ENCODE peak calls at places on chromosomes 6 and 20, in six cellular contexts. L is HCT116, U is upper lobe of left lung, A is K562, H is body of pancreas, P is HepG2. C is an unnamed sample.

GRCh38 chr6:7991992-7992815 is 72.0 kb downstream of the BLOC1S5 start:
- ATAC-seq in L (peak), U (peak), A (peak), H (peak), P (peak), C (peak)

GRCh38 chr20:33703498-33704137 is 16.5 kb downstream of the PXMP4 start:
- ATAC-seq in L (no peak), U (no peak), A (no peak), H (no peak), P (no peak), C (no peak)

GRCh38 chr20:19713851-19714716 is 44.0 kb upstream of the RIN2 start:
- ATAC-seq in L (no peak), U (no peak), A (no peak), H (no peak), P (peak), C (no peak)

GRCh38 chr6:15841937-15842698 is 179.3 kb upstream of the DTNBP1 start:
- ATAC-seq in L (no peak), U (peak), A (no peak), H (peak), P (no peak), C (peak)

GRCh38 chr6:50959081-50959641 is 140.5 kb downstream of the TFAP2B start:
- ATAC-seq in L (no peak), U (no peak), A (peak), H (no peak), P (no peak), C (no peak)

GRCh38 chr20:57020364-57020763 is 246.1 kb downstream of the BMP7 start:
- ATAC-seq in L (no peak), U (no peak), A (no peak), H (no peak), P (no peak), C (no peak)

GRCh38 chr6:28525496-28526039 is at the start of gene GPX5:
- ATAC-seq in L (no peak), U (no peak), A (peak), H (no peak), P (no peak), C (no peak)

GRCh38 chr6:76867182-76867581 is 596.1 kb downstream of the HTR1B start:
- ATAC-seq in L (no peak), U (no peak), A (no peak), H (no peak), P (no peak), C (no peak)

GRCh38 chr6:14550410-14550809 is 432.8 kb downstream of the CD83 start:
- ATAC-seq in L (no peak), U (no peak), A (no peak), H (no peak), P (no peak), C (no peak)

GRCh38 chr6:14550817-14551216 is 433.2 kb downstream of the CD83 start:
- ATAC-seq in L (no peak), U (no peak), A (no peak), H (peak), P (no peak), C (peak)

GRCh38 chr6:14549871-14550270 is 432.3 kb downstream of the CD83 start:
- ATAC-seq in L (no peak), U (no peak), A (no peak), H (no peak), P (no peak), C (no peak)

GRCh38 chr6:14547284-14548001 is 429.9 kb downstream of the CD83 start:
- ATAC-seq in L (no peak), U (peak), A (no peak), H (no peak), P (no peak), C (no peak)

GRCh38 chr6:14549319-14549770 is 431.8 kb downstream of the CD83 start:
- ATAC-seq in L (no peak), U (no peak), A (no peak), H (no peak), P (peak), C (no peak)
- TF ChIP-seq POLR2A in L (no peak), U (no peak), A (no peak), H (no peak), P (no peak), C (no peak)

GRCh38 chr6:55450007-55450406 is 122.7 kb downstream of the GFRAL start:
- ATAC-seq in L (no peak), U (no peak), A (no peak), H (no peak), P (no peak), C (no peak)

GRCh38 chr6:55449219-55449618 is 122.0 kb downstream of the GFRAL start:
- ATAC-seq in L (peak), U (no peak), A (no peak), H (no peak), P (no peak), C (no peak)

GRCh38 chr6:55448446-55448845 is 121.2 kb downstream of the GFRAL start:
- ATAC-seq in L (no peak), U (no peak), A (no peak), H (no peak), P (no peak), C (no peak)

GRCh38 chr6:55443238-55444134 is 116.2 kb downstream of the GFRAL start:
- ATAC-seq in L (no peak), U (no peak), A (no peak), H (peak), P (no peak), C (no peak)

GRCh38 chr6:55445648-55446204 is 118.5 kb downstream of the GFRAL start:
- ATAC-seq in L (no peak), U (no peak), A (no peak), H (peak), P (peak), C (no peak)
- TF ChIP-seq POLR2A in L (no peak), U (no peak), A (no peak), H (no peak), P (no peak), C (no peak)

DNA sequence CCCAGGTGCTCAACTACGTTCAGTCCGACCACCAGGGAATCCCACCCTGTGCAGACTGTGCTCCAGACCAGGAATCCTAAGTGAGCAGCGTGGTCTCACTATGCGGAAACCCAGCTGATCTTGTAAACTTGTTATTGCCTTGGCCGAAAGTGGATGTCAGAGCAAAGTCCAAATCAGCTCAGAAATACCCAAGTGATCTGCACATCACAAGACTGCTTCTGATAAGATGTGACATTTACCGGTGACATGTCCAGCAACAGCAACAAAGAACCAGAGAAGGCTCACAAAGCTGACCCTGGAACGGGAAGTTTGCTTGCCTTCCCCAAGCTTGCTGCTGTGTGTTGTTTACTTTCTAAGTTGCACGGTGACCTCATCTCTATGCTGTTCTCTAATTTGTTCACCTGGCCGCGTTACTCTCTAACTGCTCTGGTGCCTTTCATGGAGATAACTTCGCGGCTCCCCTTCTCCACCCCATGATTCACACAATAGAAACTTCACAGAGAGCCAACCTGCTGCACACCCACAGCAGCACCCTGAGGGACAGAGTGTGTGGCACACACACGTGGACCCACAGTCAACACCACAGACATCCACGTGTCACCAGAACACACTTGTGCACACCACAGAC is 1.7 kb downstream of the BNIP5 start:
- ATAC-seq in L (no peak), U (no peak), A (peak), H (peak), P (peak), C (no peak)
- TF ChIP-seq POLR2A in L (no peak), U (no peak), A (no peak), H (peak), P (no peak), C (no peak)

GRCh38 chr20:46089338-46090094 is at the start of gene NCOA5:
- ATAC-seq in L (peak), U (peak), A (peak), H (peak), P (peak), C (peak)
- TF ChIP-seq POLR2A in L (peak), U (peak), A (peak), H (peak), P (peak), C (peak)